ENCODE peak calls at places on chromosomes 4 and X, in ten cellular contexts. E is Calu3; W is activated CD8-positive, alpha-beta memory T cell treated with anti-CD3 and anti-CD28 coated beads for 1 hour; M is NCI-H2081 treated with DMSO at 0.1 percent for 48 hours; A is KBM-7; B is CD8-positive, alpha-beta memory T cell; N is AG20443; H is heart right ventricle; Z is germinal center; G is ascending aorta. D is an unnamed sample.

GRCh38 chrX:53282313-53282712 is 929 bp upstream of the IQSEC2 start:
- DNase-seq in E (no peak), W (no peak), M (no peak), A (peak), B (no peak), N (no peak), H (no peak), Z (no peak), G (peak), D (no peak)

GRCh38 chr4:48112017-48112667 is 21.9 kb downstream of the TXK start:
- DNase-seq in E (no peak), W (no peak), M (no peak), A (no peak), B (no peak), N (peak), H (no peak), Z (no peak), G (no peak), D (no peak)

GRCh38 chrX:114800719-114801118 is 216.7 kb downstream of the IL13RA2 start:
- DNase-seq in E (peak), W (no peak), M (no peak), A (no peak), B (no peak), N (peak), H (no peak), Z (no peak), G (no peak), D (peak)

GRCh38 chr4:11765849-11766453 is 337.3 kb upstream of the HS3ST1 start:
- DNase-seq in E (peak), W (no peak), M (no peak), A (peak), B (no peak), N (no peak), H (peak), Z (peak), G (no peak), D (no peak)

GRCh38 chrX:42704454-42704853 is 73.5 kb downstream of the PPP1R2C start:
- DNase-seq in E (no peak), W (no peak), M (no peak), A (no peak), B (no peak), N (no peak), H (no peak), Z (no peak), G (no peak), D (peak)

GRCh38 chrX:72020788-72021187 is 110.1 kb downstream of the NHSL2 start:
- DNase-seq in E (no peak), W (no peak), M (no peak), A (no peak), B (no peak), N (no peak), H (no peak), Z (no peak), G (no peak), D (no peak)

GRCh38 chr4:4424499-4425115 is 37.7 kb downstream of the NSG1 start:
- DNase-seq in E (no peak), W (no peak), M (no peak), A (no peak), B (no peak), N (no peak), H (no peak), Z (no peak), G (no peak), D (no peak)

GRCh38 chr4:42132099-42132498 is 20.4 kb downstream of the BEND4 start:
- DNase-seq in E (no peak), W (no peak), M (no peak), A (no peak), B (no peak), N (no peak), H (no peak), Z (no peak), G (no peak), D (no peak)

GRCh38 chr4:87506974-87507701 is 22.0 kb downstream of the SPARCL1 start:
- DNase-seq in E (no peak), W (no peak), M (no peak), A (no peak), B (no peak), N (peak), H (no peak), Z (no peak), G (no peak), D (peak)

GRCh38 chr4:21948347-21949072 is at the start of gene KCNIP4:
- DNase-seq in E (no peak), W (no peak), M (no peak), A (peak), B (no peak), N (peak), H (no peak), Z (peak), G (no peak), D (no peak)

GRCh38 chr4:105305019-105305836 is 158.6 kb downstream of the TET2 start:
- DNase-seq in E (no peak), W (no peak), M (no peak), A (no peak), B (no peak), N (no peak), H (no peak), Z (no peak), G (no peak), D (no peak)

GRCh38 chr4:23717528-23718248 is 172.2 kb downstream of the PPARGC1A start:
- DNase-seq in E (no peak), W (no peak), M (peak), A (peak), B (no peak), N (peak), H (no peak), Z (no peak), G (no peak), D (no peak)

D was measured in stromal cell of bone marrow.